ENCODE peak calls at places on chromosomes 13 and 19, in eight cellular contexts. S, Q, A, C, M, K, Y and P are unnamed samples.

GRCh38 chr19:33705090-33705847 is 83.5 kb downstream of the CHST8 start:
- DNase-seq in S (no peak), Q (no peak), A (no peak), C (no peak), M (no peak), K (no peak), Y (peak; percentile 62), P (no peak)

GRCh38 chr19:48644839-48645651 is 942 bp downstream of the CA11 start:
- DNase-seq in S (peak; percentile 84), Q (no peak), A (peak; percentile 76), C (peak; percentile 85), M (peak; percentile 79), K (peak; percentile 86), Y (peak; percentile 90), P (peak; percentile 79)

GRCh38 chr13:30698023-30698422 is 37.3 kb upstream of the ALOX5AP start:
- DNase-seq in S (no peak), Q (no peak), A (no peak), C (no peak), M (no peak), K (peak; percentile 61), Y (peak; percentile 15), P (no peak)

GRCh38 chr13:70162141-70162540 is 53.9 kb upstream of the KLHL1 start:
- DNase-seq in S (no peak), Q (no peak), A (no peak), C (no peak), M (no peak), K (no peak), Y (peak; percentile 48), P (no peak)

GRCh38 chr13:92103673-92104296 is 705.4 kb downstream of the GPC5 start:
- DNase-seq in S (no peak), Q (no peak), A (no peak), C (peak; percentile 13), M (no peak), K (peak; percentile 35), Y (no peak), P (no peak)

GRCh38 chr19:2289714-2290435 is 7.9 kb upstream of the PEAK3 start:
- DNase-seq in S (peak; percentile 86), Q (no peak), A (peak; percentile 62), C (no peak), M (peak; percentile 92), K (no peak), Y (peak; percentile 70), P (no peak)

GRCh38 chr13:74575729-74576125 is 441.5 kb upstream of the KLF12 start:
- DNase-seq in S (peak; percentile 39), Q (no peak), A (peak; percentile 46), C (peak; percentile 69), M (no peak), K (peak; percentile 67), Y (peak; percentile 92), P (peak; percentile 80)

GRCh38 chr19:10418281-10419199 is 1.8 kb upstream of the PDE4A start:
- DNase-seq in S (peak; percentile 60), Q (no peak), A (no peak), C (peak; percentile 17), M (no peak), K (no peak), Y (peak; percentile 72), P (no peak)

GRCh38 chr13:74132768-74133656 is 1.2 kb downstream of the KLF12 start:
- DNase-seq in S (peak; percentile 50), Q (no peak), A (peak; percentile 52), C (peak; percentile 45), M (peak; percentile 20), K (peak; percentile 68), Y (peak; percentile 71), P (peak; percentile 36)

GRCh38 chr13:89751537-89751936 is 1596.0 kb upstream of the MIR17HG start:
- DNase-seq in S (no peak), Q (no peak), A (no peak), C (no peak), M (no peak), K (no peak), Y (no peak), P (no peak)

GRCh38 chr19:4088975-4089374 is 22.3 kb upstream of the ZBTB7A start:
- DNase-seq in S (peak; percentile 28), Q (no peak), A (peak; percentile 69), C (no peak), M (peak; percentile 62), K (no peak), Y (no peak), P (no peak)

GRCh38 chr13:23707674-23708073 is 137.5 kb downstream of the TNFRSF19 start:
- DNase-seq in S (no peak), Q (no peak), A (no peak), C (no peak), M (no peak), K (peak; percentile 59), Y (no peak), P (no peak)
- TF ChIP-seq CTCF in S (no peak), Q (peak; percentile 53), A (no peak), C (peak; percentile 34), M (peak; percentile 20), K (peak; percentile 52), Y (peak; percentile 56), P (peak; percentile 35)

GRCh38 chr19:30078381-30078910 is 136.4 kb downstream of the URI1 start:
- DNase-seq in S (no peak), Q (no peak), A (no peak), C (no peak), M (no peak), K (no peak), Y (no peak), P (peak; percentile 15)

GRCh38 chr19:30076751-30077670 is 135.0 kb downstream of the URI1 start:
- DNase-seq in S (no peak), Q (no peak), A (no peak), C (no peak), M (no peak), K (no peak), Y (peak; percentile 38), P (no peak)

GRCh38 chr19:30082168-30082567 is 140.1 kb downstream of the URI1 start:
- DNase-seq in S (no peak), Q (no peak), A (no peak), C (no peak), M (no peak), K (no peak), Y (no peak), P (no peak)

GRCh38 chr19:30077851-30078355 is 135.9 kb downstream of the URI1 start:
- DNase-seq in S (no peak), Q (no peak), A (no peak), C (no peak), M (no peak), K (no peak), Y (no peak), P (no peak)

GRCh38 chr19:30079200-30079599 is 137.2 kb downstream of the URI1 start:
- DNase-seq in S (no peak), Q (no peak), A (no peak), C (no peak), M (no peak), K (no peak), Y (no peak), P (no peak)
- TF ChIP-seq CTCF in S (no peak), Q (no peak), A (no peak), C (no peak), M (no peak), K (no peak), Y (no peak), P (no peak)

DNA sequence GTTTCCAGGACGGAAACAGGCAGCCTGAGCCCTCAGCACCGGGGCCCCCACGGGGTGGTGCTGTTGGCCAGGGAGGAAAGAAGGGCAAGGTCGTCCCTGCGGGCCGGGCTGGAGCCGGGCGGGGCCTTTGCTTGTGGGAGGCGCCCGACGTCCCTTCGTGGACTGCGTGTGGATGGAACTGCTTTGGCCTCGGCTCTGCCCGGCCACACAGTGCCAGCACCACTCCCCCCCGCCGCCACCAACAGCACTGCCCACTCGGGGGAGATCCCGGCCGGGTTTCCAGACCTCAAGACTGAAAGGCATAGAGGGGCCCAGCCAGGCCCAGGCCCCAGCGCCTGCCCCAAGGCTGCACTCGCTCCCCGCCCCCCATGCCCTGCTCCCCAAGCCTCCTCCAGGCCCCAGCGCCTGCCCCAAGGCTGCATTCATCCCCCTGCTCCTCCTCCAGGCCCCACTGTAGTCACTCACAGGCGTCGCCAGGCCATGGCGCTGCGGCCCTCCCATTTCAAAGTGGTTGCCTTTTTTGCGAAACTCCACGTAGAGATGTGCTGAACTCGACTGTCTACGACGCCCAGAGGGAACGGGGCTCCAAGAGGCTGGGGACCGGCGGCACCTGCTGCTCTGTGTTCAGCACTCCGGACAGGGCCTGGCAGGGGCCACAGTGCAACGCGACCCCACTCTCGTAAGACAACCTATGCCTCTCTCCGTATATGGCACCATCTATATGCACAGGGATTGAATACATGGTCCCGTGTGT is 22.5 kb downstream of the C13orf46 start:
- DNase-seq in S (peak; percentile 79), Q (no peak), A (peak; percentile 31), C (peak; percentile 88), M (peak; percentile 93), K (peak; percentile 86), Y (peak; percentile 87), P (peak; percentile 61)
- TF ChIP-seq CTCF in S (peak; percentile 70), Q (peak; percentile 82), A (no peak), C (peak; percentile 74), M (peak; percentile 66), K (peak; percentile 88), Y (peak; percentile 68), P (peak; percentile 66)

DNA sequence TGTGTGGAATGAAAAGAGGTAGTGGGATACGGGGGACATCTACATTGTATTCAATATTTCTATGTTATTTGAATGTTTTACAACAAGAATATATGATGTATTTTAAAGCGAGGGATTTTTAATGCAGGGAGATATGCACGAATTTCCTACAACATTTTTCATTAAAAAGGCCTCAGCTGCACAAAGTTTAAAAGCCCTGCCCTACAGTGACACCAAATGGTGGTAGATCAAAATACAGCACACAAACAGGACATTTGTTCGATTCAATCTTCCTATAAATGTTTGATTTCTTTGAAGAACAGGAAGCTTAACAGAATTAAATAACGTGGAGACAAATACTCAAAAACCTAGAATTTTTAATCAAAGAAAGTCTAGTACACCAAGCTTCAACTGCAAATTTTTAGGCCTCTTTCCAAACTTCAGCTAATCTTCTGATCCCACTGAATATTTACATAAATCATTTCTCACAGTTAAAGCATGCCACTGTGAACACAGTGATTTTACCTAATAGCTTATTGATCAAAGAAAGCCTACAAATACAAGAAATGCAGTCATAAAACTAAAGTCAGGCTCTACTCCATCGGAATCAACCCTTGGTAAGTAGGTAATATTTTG is 257.2 kb downstream of the DIAPH3 start:
- DNase-seq in S (peak; percentile 1), Q (peak; percentile 13), A (no peak), C (peak; percentile 50), M (peak; percentile 9), K (peak; percentile 65), Y (no peak), P (no peak)
- TF ChIP-seq CTCF in S (no peak), Q (peak; percentile 57), A (no peak), C (peak; percentile 72), M (peak; percentile 7), K (peak; percentile 57), Y (peak; percentile 82), P (peak; percentile 42)

DNA sequence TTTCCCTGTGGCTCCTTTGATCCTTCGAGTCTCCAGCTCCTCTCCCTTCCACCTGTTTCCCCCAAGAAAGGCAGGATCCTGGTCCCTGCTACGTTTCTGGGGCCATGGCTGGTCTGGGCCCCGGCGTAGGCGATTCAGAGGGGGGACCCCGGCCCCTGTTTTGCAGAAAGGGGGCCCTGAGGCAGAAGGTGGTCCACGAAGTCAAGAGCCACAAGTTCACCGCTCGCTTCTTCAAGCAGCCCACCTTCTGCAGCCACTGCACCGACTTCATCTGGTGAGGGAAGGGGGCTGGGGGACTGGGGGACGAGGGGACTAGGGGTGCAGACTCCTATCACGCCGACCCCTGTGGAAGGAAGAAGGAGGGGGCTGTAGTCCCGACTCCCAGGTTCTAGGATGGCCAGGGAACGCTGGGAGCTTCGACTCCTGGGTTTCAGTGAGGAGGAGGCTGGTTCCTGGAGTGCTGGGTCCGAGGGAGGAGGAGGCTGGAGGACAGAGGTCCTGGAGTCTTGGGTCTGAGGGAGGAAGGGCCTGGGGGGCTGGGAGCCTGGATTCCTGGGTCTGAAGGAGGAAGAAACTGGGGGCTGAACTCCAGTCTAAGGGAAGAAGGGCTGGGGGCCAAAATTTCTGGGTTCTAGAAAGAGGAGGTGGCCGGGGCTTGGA is 524 bp downstream of the PRKCG start:
- DNase-seq in S (no peak), Q (no peak), A (no peak), C (no peak), M (no peak), K (no peak), Y (no peak), P (no peak)
- TF ChIP-seq CTCF in S (peak; percentile 11), Q (no peak), A (no peak), C (no peak), M (no peak), K (no peak), Y (no peak), P (no peak)